ENCODE peak calls at places on chromosome 15, in five cellular contexts. K is CD8-positive, alpha-beta memory T cell; T is A549; U is stimulated activated CD4-positive, alpha-beta T cell treated with anti-CD3 and anti-CD28 coated beads, Interleukin-15, amount 100 ng/mL, for 1 hour; Z is stimulated activated naive CD8-positive, alpha-beta T cell treated with anti-CD3 and anti-CD28 coated beads, Interleukin-15, amount 100 ng/mL, for 72 hours. P is an unnamed sample.

GRCh38 chr15:98838387-98839259 is 169.0 kb downstream of the PGPEP1L start:
- DNase-seq in K (no peak), T (no peak), U (no peak), Z (no peak), P (no peak)

GRCh38 chr15:28943611-28944230 is 57.9 kb downstream of the APBA2 start:
- DNase-seq in K (no peak), T (no peak), U (no peak), Z (no peak), P (no peak)

GRCh38 chr15:40247406-40247971 is 8.6 kb downstream of the PAK6 start:
- DNase-seq in K (no peak), T (no peak), U (no peak), Z (no peak), P (no peak)

GRCh38 chr15:55970286-55970685 is 23.1 kb downstream of the NEDD4 start:
- DNase-seq in K (no peak), T (no peak), U (no peak), Z (no peak), P (no peak)

GRCh38 chr15:99137111-99137546 is 32.2 kb downstream of the SYNM start:
- DNase-seq in K (no peak), T (no peak), U (no peak), Z (no peak), P (no peak)

GRCh38 chr15:73892446-73893226 is 19.3 kb downstream of the TBC1D21 start:
- DNase-seq in K (no peak), T (no peak), U (no peak), Z (no peak), P (no peak)

GRCh38 chr15:48449734-48450133 is 118.5 kb downstream of the DUT start:
- DNase-seq in K (no peak), T (no peak), U (no peak), Z (no peak), P (no peak)

GRCh38 chr15:34039506-34040123 is 611 bp upstream of the AVEN start:
- DNase-seq in K (peak), T (no peak), U (no peak), Z (peak), P (peak)

GRCh38 chr15:48889925-48890324 is 12.0 kb downstream of the EID1 start:
- DNase-seq in K (no peak), T (no peak), U (no peak), Z (no peak), P (no peak)

GRCh38 chr15:45027220-45027619 is 4.2 kb downstream of the SORD start:
- DNase-seq in K (no peak), T (no peak), U (no peak), Z (no peak), P (no peak)

GRCh38 chr15:70098461-70099166 is 897 bp upstream of the TLE3 start:
- DNase-seq in K (peak), T (peak), U (peak), Z (peak), P (no peak)

GRCh38 chr15:45089712-45090373 is 24.1 kb downstream of the DUOX2 start:
- DNase-seq in K (no peak), T (no peak), U (no peak), Z (no peak), P (no peak)

GRCh38 chr15:73924258-73924921 is 1.9 kb upstream of the LOXL1 start:
- DNase-seq in K (no peak), T (peak), U (no peak), Z (peak), P (no peak)

GRCh38 chr15:100112061-100112420 is 229.7 kb downstream of the ADAMTS17 start:
- DNase-seq in K (no peak), T (no peak), U (no peak), Z (no peak), P (no peak)